ENCODE peak calls at places on chromosomes 6 and 20, in nine cellular contexts. One of them, this sample, is unnamed.
A peak's percentile ranks its signal among the peaks of the same experiment; 100 is the strongest.

GRCh38 chr6:127210725-127211124 is 55.9 kb upstream of the RNF146 start:
- DNase-seq in heart right ventricle: no peak
- DNase-seq in left cardiac atrium: no peak
- DNase-seq in foreskin fibroblast: no peak
- DNase-seq in head of caudate nucleus: no peak
- DNase-seq in GM13977: no peak
- DNase-seq in cardiac muscle cell: no peak
- DNase-seq in RKO: no peak
- DNase-seq in activated T-helper 1 cell treated with anti-CD3 and anti-CD28 coated beads, Interleukin-2, amount 50 U/mL, for 16 hours: no peak
- DNase-seq in this sample: no peak

GRCh38 chr20:22533823-22534751 is 50.3 kb downstream of the FOXA2 start:
- DNase-seq in heart right ventricle: no peak
- DNase-seq in left cardiac atrium: no peak
- DNase-seq in foreskin fibroblast: no peak
- DNase-seq in head of caudate nucleus: no peak
- DNase-seq in GM13977: no peak
- DNase-seq in cardiac muscle cell: no peak
- DNase-seq in RKO: no peak
- DNase-seq in activated T-helper 1 cell treated with anti-CD3 and anti-CD28 coated beads, Interleukin-2, amount 50 U/mL, for 16 hours: no peak
- DNase-seq in this sample: no peak

GRCh38 chr6:125481056-125481455 is 179.3 kb upstream of the HDDC2 start:
- DNase-seq in heart right ventricle: no peak
- DNase-seq in left cardiac atrium: no peak
- DNase-seq in foreskin fibroblast: no peak
- DNase-seq in head of caudate nucleus: no peak
- DNase-seq in GM13977: no peak
- DNase-seq in cardiac muscle cell: no peak
- DNase-seq in RKO: no peak
- DNase-seq in activated T-helper 1 cell treated with anti-CD3 and anti-CD28 coated beads, Interleukin-2, amount 50 U/mL, for 16 hours: no peak
- DNase-seq in this sample: no peak

GRCh38 chr6:105986998-105987397 is 99.1 kb upstream of the PRDM1 start:
- DNase-seq in heart right ventricle: no peak
- DNase-seq in left cardiac atrium: no peak
- DNase-seq in foreskin fibroblast: no peak
- DNase-seq in head of caudate nucleus: no peak
- DNase-seq in GM13977: no peak
- DNase-seq in cardiac muscle cell: no peak
- DNase-seq in RKO: no peak
- DNase-seq in activated T-helper 1 cell treated with anti-CD3 and anti-CD28 coated beads, Interleukin-2, amount 50 U/mL, for 16 hours: no peak
- DNase-seq in this sample: no peak

GRCh38 chr6:170030284-170031095 is 260.4 kb downstream of the DLL1 start:
- DNase-seq in heart right ventricle: no peak
- DNase-seq in left cardiac atrium: no peak
- DNase-seq in foreskin fibroblast: no peak
- DNase-seq in head of caudate nucleus: no peak
- DNase-seq in GM13977: no peak
- DNase-seq in cardiac muscle cell: no peak
- DNase-seq in RKO: no peak
- DNase-seq in activated T-helper 1 cell treated with anti-CD3 and anti-CD28 coated beads, Interleukin-2, amount 50 U/mL, for 16 hours: no peak
- DNase-seq in this sample: no peak

GRCh38 chr20:61185181-61185580 is 66.9 kb upstream of the CDH4 start:
- DNase-seq in heart right ventricle: no peak
- DNase-seq in left cardiac atrium: no peak
- DNase-seq in foreskin fibroblast: no peak
- DNase-seq in head of caudate nucleus: no peak
- DNase-seq in GM13977: no peak
- DNase-seq in cardiac muscle cell: no peak
- DNase-seq in RKO: no peak
- DNase-seq in activated T-helper 1 cell treated with anti-CD3 and anti-CD28 coated beads, Interleukin-2, amount 50 U/mL, for 16 hours: no peak
- DNase-seq in this sample: no peak

GRCh38 chr20:50336631-50337030 is 146.0 kb downstream of the CEBPB start:
- DNase-seq in heart right ventricle: no peak
- DNase-seq in left cardiac atrium: no peak
- DNase-seq in foreskin fibroblast: peak; percentile 74
- DNase-seq in head of caudate nucleus: no peak
- DNase-seq in GM13977: no peak
- DNase-seq in cardiac muscle cell: no peak
- DNase-seq in RKO: no peak
- DNase-seq in activated T-helper 1 cell treated with anti-CD3 and anti-CD28 coated beads, Interleukin-2, amount 50 U/mL, for 16 hours: no peak
- DNase-seq in this sample: no peak

GRCh38 chr20:59779656-59780380 is 153.6 kb downstream of the SYCP2 start:
- DNase-seq in heart right ventricle: no peak
- DNase-seq in left cardiac atrium: no peak
- DNase-seq in foreskin fibroblast: no peak
- DNase-seq in head of caudate nucleus: no peak
- DNase-seq in GM13977: no peak
- DNase-seq in cardiac muscle cell: no peak
- DNase-seq in RKO: no peak
- DNase-seq in activated T-helper 1 cell treated with anti-CD3 and anti-CD28 coated beads, Interleukin-2, amount 50 U/mL, for 16 hours: no peak
- DNase-seq in this sample: no peak

GRCh38 chr6:38909020-38909730 is 139.4 kb upstream of the GLP1R start:
- DNase-seq in heart right ventricle: no peak
- DNase-seq in left cardiac atrium: no peak
- DNase-seq in foreskin fibroblast: no peak
- DNase-seq in head of caudate nucleus: no peak
- DNase-seq in GM13977: no peak
- DNase-seq in cardiac muscle cell: no peak
- DNase-seq in RKO: no peak
- DNase-seq in activated T-helper 1 cell treated with anti-CD3 and anti-CD28 coated beads, Interleukin-2, amount 50 U/mL, for 16 hours: no peak
- DNase-seq in this sample: no peak

GRCh38 chr6:2061880-2062279 is 183.5 kb downstream of the GMDS start:
- DNase-seq in heart right ventricle: no peak
- DNase-seq in left cardiac atrium: no peak
- DNase-seq in foreskin fibroblast: peak; percentile 17
- DNase-seq in head of caudate nucleus: no peak
- DNase-seq in GM13977: no peak
- DNase-seq in cardiac muscle cell: no peak
- DNase-seq in RKO: no peak
- DNase-seq in activated T-helper 1 cell treated with anti-CD3 and anti-CD28 coated beads, Interleukin-2, amount 50 U/mL, for 16 hours: no peak
- DNase-seq in this sample: no peak

GRCh38 chr6:134508862-134509498 is 191.1 kb upstream of the SGK1 start:
- DNase-seq in heart right ventricle: no peak
- DNase-seq in left cardiac atrium: no peak
- DNase-seq in foreskin fibroblast: no peak
- DNase-seq in head of caudate nucleus: no peak
- DNase-seq in GM13977: no peak
- DNase-seq in cardiac muscle cell: no peak
- DNase-seq in RKO: no peak
- DNase-seq in activated T-helper 1 cell treated with anti-CD3 and anti-CD28 coated beads, Interleukin-2, amount 50 U/mL, for 16 hours: no peak
- DNase-seq in this sample: no peak